ENCODE peak calls at places on chromosomes 3 and 15, in nine cellular contexts. B, E, M, P, C, Q, W, I and Y are unnamed samples.

GRCh38 chr3:119589087-119589773 is 8.5 kb upstream of the PLA1A start:
- ATAC-seq in B (no peak), E (peak), M (no peak), P (no peak), C (no peak), Q (no peak), W (peak), I (no peak), Y (peak)

GRCh38 chr3:31878231-31878838 is 102.7 kb downstream of the OSBPL10 start:
- ATAC-seq in B (no peak), E (no peak), M (no peak), P (no peak), C (no peak), Q (no peak), W (peak), I (no peak), Y (no peak)

GRCh38 chr3:11498646-11499045 is 145.1 kb downstream of the VGLL4 start:
- ATAC-seq in B (no peak), E (no peak), M (peak), P (no peak), C (peak), Q (no peak), W (peak), I (no peak), Y (no peak)

GRCh38 chr3:77931272-77932009 is 891.5 kb downstream of the ROBO2 start:
- ATAC-seq in B (no peak), E (no peak), M (no peak), P (no peak), C (no peak), Q (no peak), W (peak), I (no peak), Y (no peak)

GRCh38 chr15:71346464-71346863 is 231.2 kb downstream of the THSD4 start:
- ATAC-seq in B (no peak), E (no peak), M (no peak), P (no peak), C (no peak), Q (no peak), W (no peak), I (no peak), Y (no peak)

GRCh38 chr3:183298708-183299153 is 45.7 kb downstream of the B3GNT5 start:
- ATAC-seq in B (no peak), E (peak), M (peak), P (no peak), C (no peak), Q (no peak), W (peak), I (no peak), Y (no peak)

GRCh38 chr15:41350057-41350717 is 17.5 kb downstream of the NUSAP1 start:
- ATAC-seq in B (no peak), E (no peak), M (no peak), P (no peak), C (no peak), Q (no peak), W (no peak), I (no peak), Y (no peak)

GRCh38 chr3:177150970-177151627 is 46.2 kb downstream of the TBL1XR1 start:
- ATAC-seq in B (peak), E (peak), M (peak), P (peak), C (no peak), Q (peak), W (peak), I (peak), Y (peak)

GRCh38 chr3:129310111-129310601 is 31.5 kb downstream of the HMCES start:
- ATAC-seq in B (no peak), E (no peak), M (no peak), P (no peak), C (no peak), Q (no peak), W (no peak), I (no peak), Y (no peak)

GRCh38 chr3:71784914-71785593 is at the start of gene PROK2:
- ATAC-seq in B (peak), E (peak), M (no peak), P (peak), C (no peak), Q (peak), W (no peak), I (peak), Y (peak)

GRCh38 chr15:92069308-92070244 is 216.1 kb downstream of the SLCO3A1 start:
- ATAC-seq in B (peak), E (peak), M (peak), P (no peak), C (peak), Q (peak), W (peak), I (peak), Y (peak)

GRCh38 chr3:37183976-37184375 is 9.6 kb upstream of the LRRFIP2 start:
- ATAC-seq in B (no peak), E (no peak), M (no peak), P (no peak), C (no peak), Q (no peak), W (peak), I (no peak), Y (no peak)